ENCODE peak calls at places on chromosomes 1 and 21, in six cellular contexts. Z, L, R, I, S and Q are unnamed samples.

GRCh38 chr1:202199141-202199889 is 5.7 kb downstream of the LGR6 start:
- DNase-seq in Z (no peak), L (peak), R (no peak), I (no peak), S (peak), Q (no peak)

GRCh38 chr1:81237531-81238528 is 562.9 kb upstream of the ADGRL2 start:
- DNase-seq in Z (peak), L (no peak), R (no peak), I (no peak), S (no peak), Q (no peak)

GRCh38 chr1:61244114-61244513 is 161.8 kb downstream of the NFIA start:
- DNase-seq in Z (no peak), L (no peak), R (no peak), I (no peak), S (no peak), Q (no peak)

GRCh38 chr1:151945725-151946365 is 36.5 kb upstream of the THEM4 start:
- DNase-seq in Z (peak), L (peak), R (peak), I (no peak), S (peak), Q (peak)

GRCh38 chr1:222416001-222416791 is 131.7 kb downstream of the HHIPL2 start:
- DNase-seq in Z (no peak), L (no peak), R (no peak), I (no peak), S (no peak), Q (no peak)

GRCh38 chr1:9066945-9067807 is 2.3 kb downstream of the SLC2A5 start:
- DNase-seq in Z (peak), L (no peak), R (no peak), I (no peak), S (peak), Q (no peak)

GRCh38 chr1:68586766-68587165 is 89.9 kb upstream of the DEPDC1 start:
- DNase-seq in Z (no peak), L (no peak), R (no peak), I (no peak), S (no peak), Q (no peak)

GRCh38 chr1:153422450-153423068 is 6.2 kb downstream of the S100A7A start:
- DNase-seq in Z (peak), L (peak), R (peak), I (peak), S (peak), Q (peak)

GRCh38 chr21:31449912-31450535 is 106.0 kb upstream of the TIAM1 start:
- DNase-seq in Z (no peak), L (no peak), R (no peak), I (no peak), S (no peak), Q (no peak)

DNA sequence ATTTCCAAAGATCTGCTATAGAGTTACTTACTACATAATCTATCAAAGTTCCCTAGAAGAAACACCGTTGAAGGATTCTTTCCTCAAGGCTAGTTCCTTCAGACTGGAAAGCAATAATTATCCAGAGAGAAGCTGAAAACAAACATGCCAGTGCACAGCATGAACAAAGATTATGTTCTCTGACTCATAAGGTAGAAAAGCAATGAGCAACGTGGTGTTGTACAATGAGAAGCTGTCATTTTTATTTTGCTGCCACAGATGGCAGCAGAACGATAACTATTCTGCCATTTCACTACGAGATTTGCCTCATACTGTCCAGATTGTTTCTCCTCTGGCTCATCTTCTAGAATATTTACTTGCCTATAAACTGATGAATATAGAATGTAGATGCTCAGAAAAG is 10.7 kb downstream of the EXTL2 start:
- DNase-seq in Z (no peak), L (no peak), R (no peak), I (no peak), S (no peak), Q (no peak)
- TF ChIP-seq CTCF in Z (no peak), L (no peak), R (no peak), I (no peak), S (no peak), Q (no peak)

GRCh38 chr1:227257964-227258363 is 60.3 kb downstream of the CDC42BPA start:
- DNase-seq in Z (no peak), L (no peak), R (peak), I (no peak), S (no peak), Q (no peak)
- TF ChIP-seq CTCF in Z (no peak), L (no peak), R (peak), I (no peak), S (no peak), Q (no peak)

GRCh38 chr1:99737016-99737415 is 29.4 kb downstream of the FRRS1 start:
- DNase-seq in Z (peak), L (no peak), R (peak), I (no peak), S (peak), Q (no peak)
- TF ChIP-seq CTCF in Z (no peak), L (no peak), R (peak), I (no peak), S (peak), Q (peak)

DNA sequence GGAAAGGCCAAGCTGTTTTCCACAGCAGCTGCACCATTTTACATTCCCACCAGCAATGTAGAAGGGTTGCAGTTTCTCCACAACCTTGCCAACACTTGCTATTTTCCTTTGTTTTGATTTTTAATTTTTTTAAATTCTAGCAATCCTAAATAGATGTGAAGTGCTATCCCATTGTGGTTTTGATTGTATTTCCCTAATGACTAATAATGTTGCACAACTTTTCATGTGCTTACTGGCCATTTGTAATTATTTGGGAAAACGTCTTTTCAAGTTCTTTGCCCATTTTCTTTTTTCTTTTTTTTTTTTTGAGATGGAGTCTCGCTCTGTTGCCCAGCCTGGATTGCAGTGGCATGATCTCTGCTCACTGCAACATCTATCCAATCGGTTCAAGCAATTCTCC is 53.9 kb downstream of the VCAM1 start:
- DNase-seq in Z (no peak), L (no peak), R (no peak), I (no peak), S (no peak), Q (no peak)
- TF ChIP-seq CTCF in Z (no peak), L (no peak), R (no peak), I (no peak), S (no peak), Q (no peak)

GRCh38 chr1:42958488-42959317 is at the start of gene SLC2A1:
- DNase-seq in Z (peak), L (peak), R (peak), I (peak), S (peak), Q (peak)
- TF ChIP-seq CTCF in Z (no peak), L (no peak), R (no peak), I (no peak), S (no peak), Q (no peak)

GRCh38 chr21:46193829-46194373 is 9.6 kb upstream of the SPATC1L start:
- DNase-seq in Z (peak), L (peak), R (no peak), I (no peak), S (no peak), Q (no peak)

GRCh38 chr21:46196733-46197132 is 12.5 kb upstream of the SPATC1L start:
- DNase-seq in Z (no peak), L (peak), R (no peak), I (no peak), S (no peak), Q (peak)

GRCh38 chr21:46191686-46192575 is 7.7 kb upstream of the SPATC1L start:
- DNase-seq in Z (no peak), L (peak), R (no peak), I (no peak), S (no peak), Q (peak)

GRCh38 chr21:46195595-46196195 is 11.4 kb upstream of the SPATC1L start:
- DNase-seq in Z (no peak), L (peak), R (no peak), I (no peak), S (no peak), Q (peak)

GRCh38 chr21:46194374-46195334 is 10.4 kb upstream of the SPATC1L start:
- DNase-seq in Z (peak), L (peak), R (no peak), I (no peak), S (no peak), Q (peak)
- TF ChIP-seq CTCF in Z (no peak), L (no peak), R (no peak), I (no peak), S (no peak), Q (no peak)

DNA sequence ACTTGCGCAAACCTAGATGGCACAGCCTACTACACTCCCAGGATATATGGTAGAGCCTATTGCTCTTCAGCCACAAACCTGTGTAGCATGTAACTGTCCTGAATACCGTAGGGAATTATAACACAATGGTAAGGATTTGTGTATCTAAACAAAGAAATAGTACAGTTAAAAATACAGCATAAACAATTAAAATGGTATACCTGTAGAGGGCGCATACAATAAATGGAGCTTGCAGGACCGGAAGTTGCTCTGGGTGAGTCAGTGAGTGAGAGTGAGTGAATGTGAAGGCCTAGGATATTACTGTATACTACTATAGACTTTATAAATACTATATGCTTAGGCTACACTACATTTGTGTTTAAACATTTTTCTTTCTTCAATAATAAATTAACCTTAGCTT is 99.3 kb downstream of the PLD5 start:
- DNase-seq in Z (peak), L (no peak), R (peak), I (no peak), S (no peak), Q (no peak)
- TF ChIP-seq CTCF in Z (no peak), L (no peak), R (peak), I (no peak), S (no peak), Q (no peak)